ENCODE peak calls at places on chromosome 9, in seven cellular contexts. J is adipocyte; D is CD8-positive, alpha-beta memory T cell; C is lower lobe of right lung; S is right lobe of liver; M is lung; F is ovary. W is an unnamed sample. For H3K9me3, the result is how much of the 10 kb centered on the place peaks cover.

GRCh38 chr9:117771162-117771561 is 67.0 kb downstream of the TLR4 start:
- DNase-seq in J (no peak), F (no peak), M (no peak), S (no peak), C (no peak), D (no peak), W (no peak)

GRCh38 chr9:36025751-36026150 is 11.0 kb upstream of the RECK start:
- DNase-seq in D (no peak), M (no peak), C (no peak), F (no peak), S (no peak), J (no peak), W (no peak)

GRCh38 chr9:127927457-127928231 is 2.9 kb downstream of the PIP5KL1 start:
- DNase-seq in S (no peak), M (peak), D (peak), C (peak), J (no peak), F (no peak), W (peak)

GRCh38 chr9:133112361-133113026 is 8.5 kb downstream of the RALGDS start:
- DNase-seq in D (peak), F (no peak), J (no peak), S (peak), C (peak), M (peak), W (peak)

GRCh38 chr9:14313951-14314423 is at the start of gene NFIB:
- DNase-seq in M (no peak), J (peak), S (peak), F (peak), D (no peak), C (peak), W (no peak)

GRCh38 chr9:125446581-125447094 is 185.0 kb downstream of the GAPVD1 start:
- DNase-seq in M (no peak), S (no peak), F (no peak), C (no peak), D (no peak), J (no peak), W (no peak)

GRCh38 chr9:21160178-21160577 is 6.3 kb downstream of the IFNA21 start:
- DNase-seq in M (no peak), D (peak), J (no peak), F (no peak), C (no peak), S (no peak), W (no peak)

GRCh38 chr9:19946446-19947109 is 157.7 kb upstream of the SLC24A2 start:
- DNase-seq in F (no peak), J (peak), S (no peak), C (no peak), D (no peak), M (no peak), W (no peak)

GRCh38 chr9:115593587-115594091 is 475.7 kb upstream of the TNC start:
- DNase-seq in C (no peak), F (no peak), M (no peak), J (peak), D (no peak), S (no peak), W (no peak)

GRCh38 chr9:84850830-84851372 is 181.4 kb downstream of the NTRK2 start:
- DNase-seq in S (no peak), J (no peak), D (no peak), F (no peak), C (no peak), M (no peak), W (no peak)

GRCh38 chr9:76321185-76321828 is 72.9 kb downstream of the RFK start:
- DNase-seq in M (no peak), S (no peak), D (no peak), F (no peak), C (no peak), J (peak), W (no peak)

GRCh38 chr9:133184971-133185370 is 21.3 kb upstream of the GBGT1 start:
- DNase-seq in F (peak), S (no peak), M (peak), J (peak), D (peak), C (no peak), W (no peak)

GRCh38 chr9:68844196-68844595 is 139.2 kb downstream of the PIP5K1B start:
- DNase-seq in S (no peak), J (no peak), M (no peak), D (no peak), F (no peak), C (no peak), W (no peak)

GRCh38 chr9:134360897-134361296 is 34.6 kb downstream of the RXRA start:
- DNase-seq in M (no peak), C (no peak), D (no peak), J (no peak), F (no peak), S (peak), W (no peak)

GRCh38 chr9:87122947-87123685 is 175.8 kb upstream of the GAS1 start:
- DNase-seq in D (no peak), S (no peak), M (no peak), C (no peak), J (peak), F (no peak), W (no peak)

GRCh38 chr9:99079542-99079941 is 25.4 kb upstream of the TGFBR1 start:
- DNase-seq in M (no peak), F (no peak), C (no peak), J (no peak), S (no peak), D (no peak), W (no peak)

GRCh38 chr9:92484563-92484962 is 2.3 kb upstream of the ASPN start:
- DNase-seq in F (no peak), S (no peak), J (no peak), D (no peak), M (no peak), C (no peak), W (no peak)

GRCh38 chr9:131831380-131832165 is 91.7 kb upstream of the RAPGEF1 start:
- DNase-seq in J (no peak), M (no peak), F (no peak), D (no peak), C (no peak), S (no peak), W (no peak)

GRCh38 chr9:973295-973842 is 3.1 kb upstream of the DMRT3 start:
- DNase-seq in J (no peak), D (no peak), F (no peak), S (no peak), M (no peak), C (no peak), W (no peak)
- H3K9me3 ChIP-seq in J (under half), D (under half), F (under half), S (under half), M (under half), C (under half), W (under half)

GRCh38 chr9:137491735-137492432 is 32.8 kb upstream of the NSMF start:
- DNase-seq in C (no peak), M (no peak), F (no peak), D (no peak), J (no peak), S (no peak), W (no peak)
- H3K9me3 ChIP-seq in C (under half), M (under half), F (under half), D (under half), J (under half), S (under half), W (under half)

GRCh38 chr9:95947118-95947517 is 71.6 kb downstream of the ERCC6L2 start:
- DNase-seq in M (no peak), C (no peak), S (no peak), J (no peak), D (no peak), F (no peak), W (no peak)
- H3K9me3 ChIP-seq in M (under half), C (under half), S (under half), J (under half), D (under half), F (under half), W (under half)

DNA sequence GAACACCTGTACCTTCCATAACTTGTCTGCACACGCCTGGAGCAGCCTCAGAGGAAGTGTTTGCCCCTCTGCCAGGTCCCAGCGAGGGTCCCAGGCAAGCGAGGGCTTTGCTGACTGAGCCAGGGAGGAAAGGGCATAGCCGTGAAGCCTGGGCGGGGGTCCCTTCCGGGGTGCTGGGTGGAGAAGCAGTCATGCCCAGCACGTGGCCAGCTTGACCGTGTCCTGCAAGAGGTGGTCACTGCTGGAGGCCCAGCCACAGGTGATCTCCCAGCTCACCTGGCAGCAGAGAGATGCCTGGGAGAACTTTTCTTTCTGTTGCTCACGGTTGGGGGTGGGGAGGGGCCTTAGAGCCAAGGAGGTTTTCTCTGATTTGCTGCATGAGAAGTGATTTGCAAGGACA is 195.3 kb downstream of the CACNA1B start:
- DNase-seq in C (no peak), M (no peak), S (no peak), D (no peak), J (no peak), F (no peak), W (no peak)
- H3K9me3 ChIP-seq in C (under half), M (under half), S (under half), D (under half), J (under half), F (under half), W (under half)

GRCh38 chr9:123911024-123911423 is 18.9 kb downstream of the DENND1A start:
- DNase-seq in M (no peak), J (no peak), S (no peak), D (no peak), C (no peak), F (no peak), W (no peak)
- H3K9me3 ChIP-seq in M (under half), J (under half), S (under half), D (under half), C (under half), F (under half), W (under half)

GRCh38 chr9:40927851-40928802 is 200.4 kb downstream of the FOXD4L6 start:
- DNase-seq in C (no peak), J (no peak), S (no peak), M (no peak), D (no peak), F (no peak), W (no peak)

GRCh38 chr9:40925149-40925548 is 203.3 kb downstream of the FOXD4L6 start:
- DNase-seq in D (no peak), J (no peak), M (no peak), S (no peak), F (no peak), C (no peak), W (no peak)

GRCh38 chr9:40928803-40929487 is 199.5 kb downstream of the FOXD4L6 start:
- DNase-seq in M (peak), D (no peak), C (no peak), S (no peak), F (no peak), J (no peak), W (no peak)

GRCh38 chr9:40926404-40927259 is 201.8 kb downstream of the FOXD4L6 start:
- DNase-seq in C (no peak), D (no peak), J (no peak), F (no peak), S (no peak), M (no peak), W (no peak)

DNA sequence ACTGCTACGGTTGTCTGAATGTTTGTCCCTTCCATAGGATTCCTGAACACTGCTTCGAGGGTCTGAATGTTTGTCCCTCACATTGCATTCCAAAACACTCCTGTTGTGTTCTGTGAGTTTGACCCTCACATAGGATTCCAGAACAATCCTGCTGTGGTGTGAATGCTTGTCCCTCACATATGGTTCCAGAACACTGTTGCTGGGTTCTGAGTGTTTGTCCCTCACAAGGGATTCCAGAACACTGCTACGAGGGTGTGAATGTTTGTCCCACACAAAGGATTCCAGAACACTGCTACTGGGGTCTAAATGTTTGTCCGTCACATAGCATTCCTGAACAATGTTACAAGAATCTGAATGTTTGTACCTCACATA is 201.2 kb downstream of the FOXD4L6 start:
- DNase-seq in C (no peak), M (no peak), D (no peak), S (no peak), F (no peak), J (no peak), W (no peak)
- H3K9me3 ChIP-seq in C (half or more), M (half or more), D (under half), S (under half), F (half or more), J (half or more), W (half or more)

W was measured in T-helper 17 cell.